ENCODE peak calls at places on chromosomes 4 and X, in eight cellular contexts. O is neuronal stem cell, B is GM12878, D is PC-3, I is H1, S is astrocyte, N is K562, W is mammary epithelial cell. K is an unnamed sample.
A peak's percentile ranks its signal among the peaks of the same experiment; 100 is the strongest.

GRCh38 chrX:77447339-77448149 is at the start of gene FGF16:
- DNase-seq in O (no peak), B (no peak), D (no peak), I (peak; percentile 56), S (no peak), N (no peak), W (no peak), K (no peak)

GRCh38 chr4:70703695-70704332 is 15.5 kb downstream of the UTP3 start:
- DNase-seq in O (peak; percentile 21), B (no peak), D (peak; percentile 84), I (no peak), S (peak; percentile 70), N (no peak), W (peak; percentile 54), K (peak; percentile 20)

GRCh38 chr4:137663376-137664054 is 131.2 kb upstream of the PCDH18 start:
- DNase-seq in O (no peak), B (no peak), D (no peak), I (no peak), S (no peak), N (no peak), W (no peak), K (no peak)

GRCh38 chr4:100428051-100428450 is 89.8 kb downstream of the EMCN start:
- DNase-seq in O (no peak), B (no peak), D (peak; percentile 82), I (no peak), S (peak; percentile 79), N (no peak), W (peak; percentile 93), K (no peak)

GRCh38 chr4:87543835-87544461 is 14.8 kb upstream of the SPARCL1 start:
- DNase-seq in O (no peak), B (no peak), D (peak; percentile 69), I (no peak), S (peak; percentile 33), N (no peak), W (peak; percentile 49), K (peak; percentile 47)

GRCh38 chr4:37674446-37674845 is 11.7 kb downstream of the RELL1 start:
- DNase-seq in O (no peak), B (no peak), D (no peak), I (no peak), S (no peak), N (no peak), W (no peak), K (peak; percentile 58)

GRCh38 chr4:98771959-98772619 is 113.7 kb upstream of the TSPAN5 start:
- DNase-seq in O (no peak), B (no peak), D (no peak), I (no peak), S (no peak), N (no peak), W (no peak), K (no peak)

GRCh38 chr4:184145596-184145995 is 72.1 kb downstream of the ENPP6 start:
- DNase-seq in O (no peak), B (no peak), D (no peak), I (no peak), S (no peak), N (no peak), W (no peak), K (peak; percentile 84)

GRCh38 chrX:132622130-132622529 is 133.3 kb upstream of the MBNL3 start:
- DNase-seq in O (no peak), B (no peak), D (peak; percentile 48), I (no peak), S (peak; percentile 57), N (peak; percentile 49), W (peak; percentile 13), K (no peak)

GRCh38 chrX:149512225-149512885 is 7.2 kb upstream of the IDS start:
- DNase-seq in O (peak; percentile 27), B (peak; percentile 13), D (peak; percentile 73), I (peak; percentile 60), S (no peak), N (peak; percentile 59), W (peak; percentile 35), K (peak; percentile 61)

GRCh38 chr4:127709456-127709855 is 20.7 kb upstream of the SLC25A31 start:
- DNase-seq in O (no peak), B (no peak), D (peak; percentile 18), I (no peak), S (peak; percentile 50), N (no peak), W (peak; percentile 63), K (no peak)

GRCh38 chr4:176300036-176300435 is 19.7 kb upstream of the SPCS3 start:
- DNase-seq in O (no peak), B (no peak), D (no peak), I (no peak), S (no peak), N (no peak), W (no peak), K (no peak)

GRCh38 chr4:54085284-54085683 is 14.7 kb upstream of the GSX2 start:
- DNase-seq in O (no peak), B (no peak), D (peak; percentile 97), I (no peak), S (peak; percentile 75), N (no peak), W (peak; percentile 93), K (peak; percentile 11)

GRCh38 chrX:49627030-49627777 is 28.4 kb downstream of the GAGE1 start:
- DNase-seq in O (no peak), B (no peak), D (peak; percentile 20), I (peak; percentile 47), S (no peak), N (peak; percentile 65), W (peak; percentile 1), K (no peak)

GRCh38 chrX:138845791-138846190 is 134.3 kb upstream of the FGF13 start:
- DNase-seq in O (peak; percentile 15), B (no peak), D (no peak), I (no peak), S (no peak), N (no peak), W (no peak), K (no peak)

GRCh38 chrX:137432609-137433008 is 133.3 kb upstream of the ZIC3 start:
- DNase-seq in O (no peak), B (no peak), D (peak; percentile 41), I (peak; percentile 51), S (no peak), N (peak; percentile 31), W (no peak), K (peak; percentile 7)

GRCh38 chrX:108270739-108271396 is 167.4 kb downstream of the COL4A6 start:
- DNase-seq in O (no peak), B (no peak), D (no peak), I (no peak), S (peak; percentile 77), N (no peak), W (peak; percentile 46), K (no peak)

GRCh38 chrX:150086371-150086770 is 148.1 kb upstream of the EOLA2 start:
- DNase-seq in O (no peak), B (no peak), D (no peak), I (no peak), S (no peak), N (no peak), W (no peak), K (no peak)

GRCh38 chr4:41418444-41418843 is 119.5 kb upstream of the LIMCH1 start:
- DNase-seq in O (no peak), B (no peak), D (peak; percentile 24), I (no peak), S (peak; percentile 92), N (no peak), W (peak; percentile 37), K (peak; percentile 92)

GRCh38 chrX:12370444-12371089 is 232.3 kb downstream of the FRMPD4 start:
- DNase-seq in O (no peak), B (no peak), D (no peak), I (no peak), S (peak; percentile 46), N (no peak), W (no peak), K (peak; percentile 47)

GRCh38 chr4:6200011-6200921 is at the start of gene JAKMIP1:
- DNase-seq in O (peak; percentile 85), B (no peak), D (peak; percentile 67), I (peak; percentile 98), S (peak; percentile 41), N (peak; percentile 100), W (peak; percentile 11), K (peak; percentile 16)

GRCh38 chr4:19752600-19752999 is 499.1 kb upstream of the SLIT2 start:
- DNase-seq in O (no peak), B (no peak), D (no peak), I (no peak), S (no peak), N (no peak), W (no peak), K (no peak)

GRCh38 chr4:80070880-80071620 is 2.0 kb downstream of the ANTXR2 start:
- DNase-seq in O (no peak), B (no peak), D (peak; percentile 34), I (no peak), S (peak; percentile 43), N (no peak), W (no peak), K (no peak)
- H2AFZ ChIP-seq in O (peak overlapping the region; percentile 99), B (peak overlapping the region; percentile 53), D (peak overlapping the region; percentile 79), I (no peak overlapping the region), S (no peak overlapping the region), N (peak overlapping the region; percentile 95), W (no peak overlapping the region), K (no peak overlapping the region)

DNA sequence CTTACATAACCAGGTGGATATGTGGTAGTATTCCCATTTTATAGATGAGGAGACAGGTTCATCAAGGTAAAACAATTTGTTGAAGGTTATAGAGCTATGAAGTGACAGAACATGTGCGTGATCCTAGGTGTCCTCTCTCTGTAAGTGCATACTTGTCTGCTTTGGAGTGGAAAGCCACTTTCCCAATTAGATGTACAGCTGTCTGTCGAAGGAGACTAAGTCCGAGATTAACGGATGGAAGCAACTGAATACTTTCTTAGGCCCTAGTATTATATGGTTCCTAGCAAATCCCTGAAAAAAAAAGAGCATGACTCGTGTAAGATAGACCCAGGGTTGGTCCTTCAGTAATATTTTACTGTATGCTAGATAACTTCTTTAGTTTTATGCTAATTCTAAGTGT is 19.7 kb downstream of the TMEM131L start:
- DNase-seq in O (no peak), B (no peak), D (no peak), I (no peak), S (no peak), N (no peak), W (no peak), K (no peak)
- H3K9ac ChIP-seq in O (no peak overlapping the region), B (peak overlapping the region; percentile 93), D (peak overlapping the region; percentile 65), I (no peak overlapping the region), S (peak overlapping the region; percentile 50), N (no peak overlapping the region), W (peak overlapping the region; percentile 36), K (no peak overlapping the region)

DNA sequence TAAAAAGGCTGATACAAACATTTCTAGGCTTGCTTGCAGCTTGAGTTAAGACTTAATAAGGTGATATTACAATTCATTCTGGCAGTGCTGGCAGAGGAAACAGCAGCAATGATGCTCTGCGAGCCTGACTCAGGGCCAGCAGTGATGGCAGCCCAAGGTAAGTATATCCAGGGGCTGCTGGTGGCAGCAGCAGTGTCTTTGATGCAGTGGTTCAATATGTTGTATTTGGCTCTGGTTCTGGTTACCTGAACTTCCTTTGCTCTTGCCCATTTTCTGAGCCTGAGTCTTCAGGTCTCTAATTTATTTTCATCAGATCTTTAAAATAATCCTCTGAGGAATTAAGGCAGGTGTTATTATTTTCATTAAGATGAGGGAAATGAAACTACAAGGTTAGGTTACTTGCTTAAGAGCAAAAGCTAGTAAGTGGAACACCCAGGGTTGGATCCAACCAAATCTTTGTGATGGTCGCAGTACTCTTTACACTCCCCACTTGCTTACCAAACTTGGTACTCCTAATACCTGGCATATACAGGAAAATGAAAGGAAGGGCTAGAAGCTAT is 102.8 kb upstream of the BMP2K start:
- DNase-seq in O (no peak), B (no peak), D (no peak), I (no peak), S (no peak), N (no peak), W (no peak), K (no peak)
- H2AFZ ChIP-seq in O (no peak overlapping the region), B (no peak overlapping the region), D (no peak overlapping the region), I (no peak overlapping the region), S (no peak overlapping the region), N (no peak overlapping the region), W (no peak overlapping the region), K (no peak overlapping the region)

GRCh38 chrX:9842541-9842940 is 56.3 kb downstream of the SHROOM2 start:
- DNase-seq in O (peak; percentile 35), B (no peak), D (no peak), I (peak; percentile 50), S (no peak), N (no peak), W (no peak), K (no peak)
- H3K9ac ChIP-seq in O (no peak overlapping the region), B (no peak overlapping the region), D (no peak overlapping the region), I (no peak overlapping the region), S (no peak overlapping the region), N (no peak overlapping the region), W (no peak overlapping the region), K (peak overlapping the region; percentile 74)

K was measured in trophoblast cell.